ENCODE peak calls at places on chromosome 4, in eight cellular contexts. Q is CD8-positive, alpha-beta memory T cell; T is GM23338; D is HS-27A; K is activated CD4-positive, CD25-positive, alpha-beta regulatory T cell; E is choroid plexus epithelial cell; R is T-helper 2 cell; V is substantia nigra. C is an unnamed sample.

GRCh38 chr4:11966782-11967181 is 538.1 kb upstream of the HS3ST1 start:
- DNase-seq in V (no peak), T (no peak), Q (no peak), K (no peak), D (no peak), R (no peak), E (no peak), C (no peak)

GRCh38 chr4:156193800-156194199 is 240.1 kb upstream of the CTSO start:
- DNase-seq in D (no peak), K (no peak), T (no peak), V (no peak), Q (no peak), R (no peak), E (peak), C (no peak)

GRCh38 chr4:17786567-17786966 is 5.1 kb upstream of the FAM184B start:
- DNase-seq in K (no peak), D (no peak), T (no peak), R (no peak), E (no peak), Q (no peak), V (no peak), C (no peak)

GRCh38 chr4:8643986-8644385 is 51.4 kb downstream of the CPZ start:
- DNase-seq in T (no peak), K (no peak), R (no peak), Q (no peak), V (no peak), E (no peak), D (no peak), C (no peak)

GRCh38 chr4:123976285-123976684 is 579.7 kb downstream of the SPRY1 start:
- DNase-seq in R (no peak), D (no peak), K (no peak), V (no peak), T (peak), Q (no peak), E (peak), C (no peak)

GRCh38 chr4:163681208-163681821 is 186.8 kb downstream of the TMA16 start:
- DNase-seq in R (peak), V (no peak), T (peak), D (no peak), E (peak), Q (no peak), K (no peak), C (peak)

GRCh38 chr4:8205749-8206611 is 6.9 kb downstream of the SH3TC1 start:
- DNase-seq in D (no peak), V (no peak), T (no peak), K (no peak), Q (no peak), E (no peak), R (no peak), C (no peak)

GRCh38 chr4:5724377-5724776 is 13.4 kb downstream of the EVC start:
- DNase-seq in E (peak), T (no peak), Q (no peak), R (no peak), V (no peak), K (no peak), D (no peak), C (no peak)

GRCh38 chr4:1226167-1226514 is 22.8 kb downstream of the CTBP1 start:
- DNase-seq in K (no peak), R (no peak), V (no peak), Q (no peak), D (no peak), E (no peak), T (no peak), C (no peak)

GRCh38 chr4:153222162-153222789 is 18.0 kb downstream of the TRIM2 start:
- DNase-seq in E (peak), K (no peak), T (peak), Q (peak), D (peak), R (peak), V (peak), C (no peak)

GRCh38 chr4:146095091-146095690 is 80.3 kb upstream of the LSM6 start:
- DNase-seq in K (no peak), Q (no peak), T (peak), V (no peak), R (peak), E (peak), D (peak), C (peak)

GRCh38 chr4:75254745-75255144 is 259.5 kb downstream of the RCHY1 start:
- DNase-seq in T (no peak), V (no peak), K (no peak), E (no peak), R (no peak), Q (no peak), D (no peak), C (no peak)

GRCh38 chr4:56843421-56843899 is 22.0 kb upstream of the SPINK2 start:
- DNase-seq in Q (no peak), K (no peak), V (no peak), D (no peak), T (peak), R (no peak), E (peak), C (no peak)

GRCh38 chr4:148056879-148057278 is 325.0 kb downstream of the ARHGAP10 start:
- DNase-seq in V (no peak), E (peak), R (peak), T (peak), K (peak), D (peak), Q (peak), C (peak)